ENCODE peak calls at places on chromosomes 11 and 22, in five cellular contexts. A is uterus, X is DND-41, P is psoas muscle, D is ovary. M is an unnamed sample.
A peak's percentile ranks its signal among the peaks of the same experiment; 100 is the strongest.

GRCh38 chr11:75428301-75428724 is 4.7 kb downstream of the KLHL35 start:
- DNase-seq in D (peak; percentile 75), P (peak; percentile 89), A (peak; percentile 84), X (no peak), M (peak; percentile 30)

GRCh38 chr11:133843454-133843987 is 1.8 kb downstream of the SPATA19 start:
- DNase-seq in X (no peak), A (no peak), P (no peak), D (no peak), M (no peak)

GRCh38 chr11:8234425-8234821 is 29.3 kb downstream of the LMO1 start:
- DNase-seq in P (no peak), X (no peak), D (no peak), A (no peak), M (no peak)

GRCh38 chr11:108333403-108333899 is 110.6 kb downstream of the ATM start:
- DNase-seq in P (no peak), D (no peak), A (no peak), X (no peak), M (no peak)

GRCh38 chr11:1820463-1821325 is 14.1 kb upstream of the SYT8 start:
- DNase-seq in P (no peak), X (no peak), D (no peak), A (no peak), M (no peak)

GRCh38 chr11:91653091-91653754 is 571.4 kb upstream of the FAT3 start:
- DNase-seq in P (no peak), X (no peak), D (no peak), A (no peak), M (no peak)

GRCh38 chr11:72069787-72070251 is 10.5 kb downstream of the NUMA1 start:
- DNase-seq in D (peak; percentile 71), P (peak; percentile 91), X (no peak), A (peak; percentile 80), M (no peak)

GRCh38 chr22:20425821-20426615 is 11.6 kb downstream of the SCARF2 start:
- DNase-seq in D (no peak), X (no peak), A (no peak), P (no peak), M (no peak)

GRCh38 chr22:33357894-33358440 is 299.8 kb upstream of the SYN3 start:
- DNase-seq in A (no peak), D (no peak), P (no peak), X (no peak), M (no peak)

GRCh38 chr11:130813638-130814037 is 102.6 kb downstream of the SNX19 start:
- DNase-seq in D (no peak), P (no peak), A (no peak), X (no peak), M (no peak)

GRCh38 chr22:49087163-49087562 is 740.5 kb downstream of the BRD1 start:
- DNase-seq in X (no peak), P (no peak), A (peak; percentile 20), D (no peak), M (no peak)

GRCh38 chr22:35369996-35370395 is 10.9 kb upstream of the HMOX1 start:
- DNase-seq in D (peak; percentile 38), P (no peak), X (no peak), A (no peak), M (no peak)

GRCh38 chr11:10581481-10582019 is 13.1 kb upstream of the LYVE1 start:
- DNase-seq in P (peak; percentile 36), X (no peak), A (no peak), D (no peak), M (no peak)

GRCh38 chr11:33997473-33998347 is 53.8 kb upstream of the CAPRIN1 start:
- DNase-seq in P (no peak), A (no peak), X (no peak), D (no peak), M (no peak)

GRCh38 chr11:3030289-3031070 is 26.7 kb downstream of the CARS1 start:
- DNase-seq in P (no peak), X (no peak), D (no peak), A (no peak), M (no peak)

GRCh38 chr22:21455334-21456089 is 11.7 kb upstream of the TMEM191C start:
- DNase-seq in X (no peak), P (peak; percentile 4), D (no peak), A (no peak), M (no peak)

GRCh38 chr11:105137286-105137685 is 2.3 kb downstream of the CARD18 start:
- DNase-seq in X (no peak), A (no peak), P (no peak), D (no peak), M (no peak)

GRCh38 chr22:38796262-38796957 is 2.5 kb upstream of the DNAL4 start:
- DNase-seq in P (no peak), A (no peak), X (no peak), D (no peak), M (no peak)

GRCh38 chr11:112348480-112349029 is 87.9 kb upstream of the PLET1 start:
- DNase-seq in X (no peak), A (no peak), P (no peak), D (no peak), M (no peak)

GRCh38 chr11:2921261-2921660 is 8.0 kb downstream of the PHLDA2 start:
- DNase-seq in P (no peak), X (no peak), D (no peak), A (no peak), M (no peak)

GRCh38 chr22:20080776-20081654 is 974 bp downstream of the DGCR8 start:
- DNase-seq in D (no peak), A (no peak), X (peak; percentile 33), P (no peak), M (no peak)

GRCh38 chr11:119520966-119521365 is 98.0 kb upstream of the THY1 start:
- DNase-seq in A (no peak), D (no peak), P (no peak), X (no peak), M (no peak)

GRCh38 chr11:130642994-130643393 is 194.5 kb downstream of the ADAMTS15 start:
- DNase-seq in D (no peak), X (no peak), P (no peak), A (no peak), M (no peak)

GRCh38 chr11:125293596-125293995 is 129.0 kb downstream of the PKNOX2 start:
- DNase-seq in X (no peak), A (no peak), P (no peak), D (no peak), M (no peak)

DNA sequence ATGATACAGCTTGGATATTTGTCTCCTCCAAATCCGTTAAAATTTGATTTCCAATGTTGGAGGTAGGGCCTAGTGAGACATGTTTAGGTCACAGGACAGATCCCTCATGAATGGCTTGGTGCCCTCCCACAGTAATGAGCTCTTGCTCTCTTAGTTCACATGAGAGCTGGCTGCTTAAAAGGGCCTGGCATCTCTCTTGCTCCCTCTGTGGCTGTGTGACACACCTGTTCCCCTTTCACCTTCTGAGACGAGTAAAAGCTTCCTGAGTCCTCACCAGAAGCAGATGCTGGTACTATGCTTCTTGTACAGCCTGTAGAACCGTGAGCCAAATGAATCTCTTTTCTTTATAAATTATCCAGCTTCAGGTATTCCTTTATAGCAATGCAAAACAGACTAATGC is 3.5 kb downstream of the VPS37C start:
- DNase-seq in P (no peak), D (no peak), A (no peak), X (no peak), M (no peak)
- H3K27ac ChIP-seq in P (peak overlapping the region; percentile 98), D (no peak overlapping the region), A (no peak overlapping the region), X (no peak overlapping the region), M (no peak overlapping the region)

DNA sequence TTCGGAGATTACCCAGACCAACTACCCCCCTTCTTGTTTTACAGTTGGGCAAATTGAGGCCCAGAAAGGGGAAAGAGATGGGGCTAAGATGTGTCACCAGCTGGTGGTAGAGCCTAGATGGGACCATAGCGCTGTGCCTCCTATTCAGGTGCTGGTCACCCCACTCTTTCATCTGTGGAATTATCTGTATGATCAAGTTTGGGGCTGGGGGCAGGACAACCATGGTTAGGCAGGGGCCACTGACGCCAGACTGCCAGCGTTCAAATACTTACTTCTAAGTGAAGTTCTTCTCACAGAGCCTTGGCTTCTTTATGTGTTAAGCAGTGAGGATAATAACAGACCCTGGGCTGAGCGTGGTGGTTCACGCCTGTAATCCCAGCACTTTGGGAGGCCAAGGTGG is 55.9 kb downstream of the IGLL1 start:
- DNase-seq in D (peak; percentile 28), P (no peak), X (peak; percentile 65), A (no peak), M (no peak)
- H3K27ac ChIP-seq in D (no peak overlapping the region), P (no peak overlapping the region), X (peak overlapping the region; percentile 87), A (no peak overlapping the region), M (no peak overlapping the region)

DNA sequence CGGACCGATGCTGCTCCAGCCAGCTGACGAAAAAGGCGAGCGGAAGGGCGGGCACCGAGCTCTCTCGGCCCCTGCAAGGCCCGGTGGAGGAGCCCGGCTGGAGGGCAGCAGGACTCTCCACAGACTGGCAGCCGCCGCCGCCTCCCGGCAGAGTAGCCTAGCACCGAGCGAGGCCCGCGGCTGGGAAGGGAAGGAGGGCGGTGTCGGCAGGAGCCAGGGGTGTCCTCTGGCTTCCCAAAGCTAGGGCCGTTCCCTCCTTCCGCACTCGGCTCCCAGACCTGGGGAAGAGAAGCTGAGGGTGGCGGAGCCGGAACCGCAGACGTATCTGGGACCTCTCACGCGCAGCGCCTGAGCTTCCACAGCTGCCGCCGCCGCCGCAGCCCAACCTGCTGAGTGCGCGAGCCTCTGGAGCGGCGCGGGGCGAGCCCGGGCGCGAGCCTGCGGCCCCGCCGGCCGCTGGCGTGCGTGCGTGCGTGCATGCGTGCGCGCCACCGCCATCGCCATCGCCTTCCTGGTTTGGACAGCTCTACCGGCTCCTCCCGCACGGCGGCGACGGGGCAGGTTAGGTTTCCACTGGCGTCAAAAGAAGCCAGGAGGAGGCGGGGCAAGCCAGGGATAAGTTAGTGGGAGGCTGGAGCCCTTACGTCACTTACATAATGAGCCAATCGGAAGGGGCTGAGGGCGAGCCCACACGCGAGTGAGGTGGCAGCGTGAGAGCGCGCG is at the start of gene RAB6A:
- DNase-seq in P (peak; percentile 100), A (peak; percentile 100), X (peak; percentile 100), D (peak; percentile 100), M (peak; percentile 100)
- H3K27ac ChIP-seq in P (peak within 1 kb of the TSS; percentile 98), A (peak within 1 kb of the TSS; percentile 95), X (peak within 1 kb of the TSS; percentile 78), D (peak within 1 kb of the TSS; percentile 94), M (peak within 1 kb of the TSS; percentile 84)

GRCh38 chr11:67311051-67311555 is 7.8 kb downstream of the SSH3 start:
- DNase-seq in A (no peak), X (no peak), P (no peak), D (no peak), M (no peak)

GRCh38 chr11:67309166-67309565 is 5.8 kb downstream of the SSH3 start:
- DNase-seq in X (no peak), D (no peak), A (no peak), P (no peak), M (no peak)

GRCh38 chr11:67308031-67308866 is 4.9 kb downstream of the SSH3 start:
- DNase-seq in A (no peak), D (no peak), P (no peak), X (no peak), M (no peak)

GRCh38 chr11:67310246-67311050 is 7.1 kb downstream of the SSH3 start:
- DNase-seq in D (no peak), P (no peak), X (no peak), A (no peak), M (no peak)

GRCh38 chr11:67309661-67310061 is 6.3 kb downstream of the SSH3 start:
- DNase-seq in P (no peak), D (no peak), X (no peak), A (no peak), M (no peak)
- H3K27ac ChIP-seq in P (no peak overlapping the region), D (no peak overlapping the region), X (no peak overlapping the region), A (no peak overlapping the region), M (no peak overlapping the region)

GRCh38 chr22:40180403-40180802 is 2.7 kb downstream of the TNRC6B start:
- DNase-seq in X (no peak), A (no peak), P (no peak), D (no peak), M (no peak)
- H3K27ac ChIP-seq in X (peak overlapping the region; percentile 18), A (peak overlapping the region; percentile 87), P (peak overlapping the region; percentile 84), D (no peak overlapping the region), M (no peak overlapping the region)